ENCODE peak calls at places on chromosomes 6 and 20, in eight cellular contexts. One of them, this sample, is unnamed.

GRCh38 chr6:73156793-73157767 is 68.2 kb downstream of the KHDC1L start:
- DNase-seq in body of pancreas: no peak
- DNase-seq in ovary: no peak
- DNase-seq in left ventricle myocardium inferior: no peak
- DNase-seq in colonic mucosa: no peak
- DNase-seq in AG09309: no peak
- DNase-seq in A549: no peak
- DNase-seq in transverse colon: no peak
- DNase-seq in this sample: no peak

GRCh38 chr20:61050491-61050890 is 201.6 kb upstream of the CDH4 start:
- DNase-seq in AG09309: no peak
- DNase-seq in transverse colon: no peak
- DNase-seq in body of pancreas: no peak
- DNase-seq in left ventricle myocardium inferior: no peak
- DNase-seq in ovary: no peak
- DNase-seq in colonic mucosa: no peak
- DNase-seq in A549: no peak
- DNase-seq in this sample: no peak

GRCh38 chr20:40205971-40206370 is 483.1 kb downstream of the MAFB start:
- DNase-seq in AG09309: no peak
- DNase-seq in body of pancreas: no peak
- DNase-seq in transverse colon: no peak
- DNase-seq in A549: no peak
- DNase-seq in colonic mucosa: no peak
- DNase-seq in ovary: no peak
- DNase-seq in left ventricle myocardium inferior: no peak
- DNase-seq in this sample: no peak

GRCh38 chr20:21397341-21398108 is at the start of gene NKX2-4:
- DNase-seq in left ventricle myocardium inferior: no peak
- DNase-seq in colonic mucosa: no peak
- DNase-seq in A549: no peak
- DNase-seq in ovary: no peak
- DNase-seq in body of pancreas: no peak
- DNase-seq in AG09309: no peak
- DNase-seq in transverse colon: no peak
- DNase-seq in this sample: no peak

GRCh38 chr20:21936720-21937380 is 231.4 kb downstream of the PAX1 start:
- DNase-seq in AG09309: no peak
- DNase-seq in left ventricle myocardium inferior: no peak
- DNase-seq in A549: no peak
- DNase-seq in colonic mucosa: no peak
- DNase-seq in ovary: no peak
- DNase-seq in transverse colon: no peak
- DNase-seq in body of pancreas: no peak
- DNase-seq in this sample: no peak

GRCh38 chr20:49318430-49319203 is 40.8 kb upstream of the ZNFX1 start:
- DNase-seq in A549: no peak
- DNase-seq in ovary: no peak
- DNase-seq in AG09309: no peak
- DNase-seq in transverse colon: no peak
- DNase-seq in body of pancreas: no peak
- DNase-seq in colonic mucosa: no peak
- DNase-seq in left ventricle myocardium inferior: no peak
- DNase-seq in this sample: no peak

GRCh38 chr20:57707849-57708693 is 1.7 kb downstream of the PMEPA1 start:
- DNase-seq in A549: no peak
- DNase-seq in colonic mucosa: no peak
- DNase-seq in body of pancreas: peak; percentile 30
- DNase-seq in left ventricle myocardium inferior: no peak
- DNase-seq in ovary: peak; percentile 54
- DNase-seq in transverse colon: no peak
- DNase-seq in AG09309: no peak
- DNase-seq in this sample: no peak

GRCh38 chr6:30883743-30884520 is at the start of gene DDR1:
- DNase-seq in ovary: peak; percentile 91
- DNase-seq in colonic mucosa: peak; percentile 86
- DNase-seq in left ventricle myocardium inferior: peak; percentile 81
- DNase-seq in AG09309: no peak
- DNase-seq in body of pancreas: peak; percentile 82
- DNase-seq in transverse colon: peak; percentile 83
- DNase-seq in A549: peak; percentile 58
- DNase-seq in this sample: no peak

GRCh38 chr20:15236812-15237211 is 899.4 kb upstream of the FLRT3 start:
- DNase-seq in transverse colon: peak; percentile 17
- DNase-seq in left ventricle myocardium inferior: no peak
- DNase-seq in body of pancreas: peak; percentile 65
- DNase-seq in AG09309: no peak
- DNase-seq in colonic mucosa: peak; percentile 32
- DNase-seq in A549: peak; percentile 8
- DNase-seq in ovary: no peak
- DNase-seq in this sample: no peak

GRCh38 chr20:10524034-10524476 is 89.0 kb downstream of the SLX4IP start:
- DNase-seq in ovary: peak; percentile 57
- DNase-seq in left ventricle myocardium inferior: peak; percentile 26
- DNase-seq in A549: no peak
- DNase-seq in AG09309: no peak
- DNase-seq in colonic mucosa: no peak
- DNase-seq in body of pancreas: peak; percentile 55
- DNase-seq in transverse colon: peak; percentile 60
- DNase-seq in this sample: no peak

GRCh38 chr20:62627901-62628612 is 14.2 kb upstream of the SLCO4A1 start:
- DNase-seq in body of pancreas: no peak
- DNase-seq in left ventricle myocardium inferior: no peak
- DNase-seq in colonic mucosa: no peak
- DNase-seq in A549: no peak
- DNase-seq in ovary: no peak
- DNase-seq in transverse colon: no peak
- DNase-seq in AG09309: no peak
- DNase-seq in this sample: no peak

GRCh38 chr6:165895421-165896165 is 232.6 kb upstream of the PDE10A start:
- DNase-seq in left ventricle myocardium inferior: no peak
- DNase-seq in ovary: no peak
- DNase-seq in colonic mucosa: no peak
- DNase-seq in transverse colon: no peak
- DNase-seq in A549: no peak
- DNase-seq in body of pancreas: no peak
- DNase-seq in AG09309: no peak
- DNase-seq in this sample: no peak

GRCh38 chr20:24981750-24982149 is 10.8 kb downstream of the APMAP start:
- DNase-seq in ovary: no peak
- DNase-seq in transverse colon: peak; percentile 39
- DNase-seq in left ventricle myocardium inferior: peak; percentile 49
- DNase-seq in A549: no peak
- DNase-seq in AG09309: no peak
- DNase-seq in body of pancreas: no peak
- DNase-seq in colonic mucosa: peak; percentile 17
- DNase-seq in this sample: no peak

GRCh38 chr20:41734506-41734945 is 116.3 kb upstream of the CHD6 start:
- DNase-seq in body of pancreas: peak; percentile 62
- DNase-seq in left ventricle myocardium inferior: no peak
- DNase-seq in A549: peak; percentile 50
- DNase-seq in colonic mucosa: peak; percentile 48
- DNase-seq in AG09309: no peak
- DNase-seq in transverse colon: peak; percentile 47
- DNase-seq in ovary: no peak
- DNase-seq in this sample: peak; percentile 75

GRCh38 chr20:41738584-41739193 is 120.5 kb upstream of the CHD6 start:
- DNase-seq in colonic mucosa: peak; percentile 41
- DNase-seq in left ventricle myocardium inferior: peak; percentile 41
- DNase-seq in AG09309: no peak
- DNase-seq in A549: peak; percentile 29
- DNase-seq in ovary: peak; percentile 44
- DNase-seq in transverse colon: peak; percentile 35
- DNase-seq in body of pancreas: peak; percentile 64
- DNase-seq in this sample: no peak

GRCh38 chr20:41735949-41736348 is 117.8 kb upstream of the CHD6 start:
- DNase-seq in colonic mucosa: no peak
- DNase-seq in ovary: no peak
- DNase-seq in A549: no peak
- DNase-seq in transverse colon: no peak
- DNase-seq in AG09309: no peak
- DNase-seq in body of pancreas: no peak
- DNase-seq in left ventricle myocardium inferior: no peak
- DNase-seq in this sample: no peak

GRCh38 chr20:41733151-41733550 is 115.0 kb upstream of the CHD6 start:
- DNase-seq in ovary: no peak
- DNase-seq in left ventricle myocardium inferior: no peak
- DNase-seq in AG09309: no peak
- DNase-seq in A549: no peak
- DNase-seq in body of pancreas: no peak
- DNase-seq in colonic mucosa: no peak
- DNase-seq in transverse colon: no peak
- DNase-seq in this sample: peak; percentile 40
- TF ChIP-seq CTCF in ovary: no peak
- TF ChIP-seq CTCF in left ventricle myocardium inferior: no peak
- TF ChIP-seq CTCF in AG09309: no peak
- TF ChIP-seq CTCF in A549: no peak
- TF ChIP-seq CTCF in body of pancreas: no peak
- TF ChIP-seq CTCF in colonic mucosa: no peak
- TF ChIP-seq CTCF in transverse colon: no peak
- TF ChIP-seq CTCF in this sample: no peak

GRCh38 chr6:2220154-2220553 is 25.3 kb downstream of the GMDS start:
- DNase-seq in body of pancreas: no peak
- DNase-seq in A549: no peak
- DNase-seq in ovary: no peak
- DNase-seq in AG09309: no peak
- DNase-seq in colonic mucosa: no peak
- DNase-seq in transverse colon: no peak
- DNase-seq in left ventricle myocardium inferior: no peak
- DNase-seq in this sample: no peak
- TF ChIP-seq CTCF in body of pancreas: no peak
- TF ChIP-seq CTCF in A549: no peak
- TF ChIP-seq CTCF in ovary: no peak
- TF ChIP-seq CTCF in AG09309: no peak
- TF ChIP-seq CTCF in colonic mucosa: no peak
- TF ChIP-seq CTCF in transverse colon: no peak
- TF ChIP-seq CTCF in left ventricle myocardium inferior: no peak
- TF ChIP-seq CTCF in this sample: no peak

GRCh38 chr6:152185158-152185574 is 377.7 kb downstream of the ESR1 start:
- DNase-seq in left ventricle myocardium inferior: no peak
- DNase-seq in colonic mucosa: no peak
- DNase-seq in transverse colon: no peak
- DNase-seq in body of pancreas: no peak
- DNase-seq in AG09309: no peak
- DNase-seq in A549: no peak
- DNase-seq in ovary: no peak
- DNase-seq in this sample: no peak
- TF ChIP-seq CTCF in left ventricle myocardium inferior: no peak
- TF ChIP-seq CTCF in colonic mucosa: no peak
- TF ChIP-seq CTCF in transverse colon: no peak
- TF ChIP-seq CTCF in body of pancreas: no peak
- TF ChIP-seq CTCF in AG09309: no peak
- TF ChIP-seq CTCF in A549: no peak
- TF ChIP-seq CTCF in ovary: no peak
- TF ChIP-seq CTCF in this sample: no peak

GRCh38 chr6:125759184-125759902 is 9.9 kb downstream of the HEY2 start:
- DNase-seq in A549: peak; percentile 27
- DNase-seq in transverse colon: no peak
- DNase-seq in ovary: peak; percentile 32
- DNase-seq in AG09309: no peak
- DNase-seq in left ventricle myocardium inferior: peak; percentile 57
- DNase-seq in body of pancreas: peak; percentile 10
- DNase-seq in colonic mucosa: no peak
- DNase-seq in this sample: no peak
- TF ChIP-seq CTCF in A549: peak; percentile 8
- TF ChIP-seq CTCF in transverse colon: no peak
- TF ChIP-seq CTCF in ovary: no peak
- TF ChIP-seq CTCF in AG09309: no peak
- TF ChIP-seq CTCF in left ventricle myocardium inferior: peak; percentile 63
- TF ChIP-seq CTCF in body of pancreas: no peak
- TF ChIP-seq CTCF in colonic mucosa: no peak
- TF ChIP-seq CTCF in this sample: peak; percentile 45

GRCh38 chr6:24909281-24910216 is 26.2 kb downstream of the RIPOR2 start:
- DNase-seq in left ventricle myocardium inferior: no peak
- DNase-seq in colonic mucosa: no peak
- DNase-seq in A549: no peak
- DNase-seq in AG09309: no peak
- DNase-seq in ovary: no peak
- DNase-seq in transverse colon: no peak
- DNase-seq in body of pancreas: no peak
- DNase-seq in this sample: no peak

GRCh38 chr6:24910850-24911712 is 24.7 kb downstream of the RIPOR2 start:
- DNase-seq in left ventricle myocardium inferior: peak; percentile 60
- DNase-seq in colonic mucosa: no peak
- DNase-seq in transverse colon: peak; percentile 31
- DNase-seq in AG09309: no peak
- DNase-seq in body of pancreas: peak; percentile 62
- DNase-seq in A549: no peak
- DNase-seq in ovary: peak; percentile 54
- DNase-seq in this sample: peak; percentile 86

GRCh38 chr6:24911983-24912382 is 23.8 kb downstream of the RIPOR2 start:
- DNase-seq in body of pancreas: no peak
- DNase-seq in colonic mucosa: no peak
- DNase-seq in transverse colon: no peak
- DNase-seq in ovary: no peak
- DNase-seq in A549: no peak
- DNase-seq in left ventricle myocardium inferior: no peak
- DNase-seq in AG09309: no peak
- DNase-seq in this sample: no peak

GRCh38 chr6:24908555-24908954 is 27.2 kb downstream of the RIPOR2 start:
- DNase-seq in transverse colon: no peak
- DNase-seq in left ventricle myocardium inferior: no peak
- DNase-seq in colonic mucosa: no peak
- DNase-seq in AG09309: peak; percentile 67
- DNase-seq in A549: no peak
- DNase-seq in body of pancreas: no peak
- DNase-seq in ovary: no peak
- DNase-seq in this sample: no peak

GRCh38 chr6:24910331-24910849 is 25.4 kb downstream of the RIPOR2 start:
- DNase-seq in left ventricle myocardium inferior: peak; percentile 22
- DNase-seq in AG09309: no peak
- DNase-seq in colonic mucosa: no peak
- DNase-seq in transverse colon: no peak
- DNase-seq in body of pancreas: peak; percentile 19
- DNase-seq in ovary: peak; percentile 24
- DNase-seq in A549: no peak
- DNase-seq in this sample: no peak
- TF ChIP-seq CTCF in left ventricle myocardium inferior: no peak
- TF ChIP-seq CTCF in AG09309: peak; percentile 47
- TF ChIP-seq CTCF in colonic mucosa: no peak
- TF ChIP-seq CTCF in transverse colon: no peak
- TF ChIP-seq CTCF in body of pancreas: no peak
- TF ChIP-seq CTCF in ovary: no peak
- TF ChIP-seq CTCF in A549: no peak
- TF ChIP-seq CTCF in this sample: peak; percentile 34

This sample was measured in osteocyte.